ENCODE peak calls at places on chromosomes 16 and 17, in five cellular contexts. L, Y, B, A and V are unnamed samples.

GRCh38 chr17:66301864-66302741 is at the start of gene PRKCA:
- DNase-seq in L (no peak), Y (peak), B (peak), A (peak), V (peak)

GRCh38 chr17:75012320-75013076 is at the start of gene MRPL58:
- DNase-seq in L (peak), Y (peak), B (peak), A (peak), V (peak)

GRCh38 chr17:43578699-43579569 is 32.8 kb upstream of the ETV4 start:
- DNase-seq in L (peak), Y (no peak), B (peak), A (no peak), V (no peak)

GRCh38 chr17:78972507-78973105 is 7.1 kb downstream of the LGALS3BP start:
- DNase-seq in L (no peak), Y (no peak), B (no peak), A (no peak), V (no peak)

GRCh38 chr17:360141-360705 is 7.6 kb upstream of the RPH3AL start:
- DNase-seq in L (no peak), Y (no peak), B (no peak), A (no peak), V (no peak)

GRCh38 chr16:65534121-65534528 is 412.3 kb upstream of the CDH11 start:
- DNase-seq in L (no peak), Y (no peak), B (no peak), A (no peak), V (no peak)

GRCh38 chr16:1470543-1471251 is 4.1 kb downstream of the CLCN7 start:
- DNase-seq in L (no peak), Y (peak), B (no peak), A (peak), V (no peak)

GRCh38 chr16:4409081-4409932 is 7.1 kb downstream of the CORO7 start:
- DNase-seq in L (no peak), Y (no peak), B (no peak), A (peak), V (no peak)

GRCh38 chr17:1764274-1764673 is 2.4 kb downstream of the SERPINF1 start:
- DNase-seq in L (no peak), Y (no peak), B (no peak), A (no peak), V (no peak)

GRCh38 chr17:78242024-78242742 is 10.8 kb downstream of the TMEM235 start:
- DNase-seq in L (peak), Y (peak), B (no peak), A (no peak), V (no peak)

DNA sequence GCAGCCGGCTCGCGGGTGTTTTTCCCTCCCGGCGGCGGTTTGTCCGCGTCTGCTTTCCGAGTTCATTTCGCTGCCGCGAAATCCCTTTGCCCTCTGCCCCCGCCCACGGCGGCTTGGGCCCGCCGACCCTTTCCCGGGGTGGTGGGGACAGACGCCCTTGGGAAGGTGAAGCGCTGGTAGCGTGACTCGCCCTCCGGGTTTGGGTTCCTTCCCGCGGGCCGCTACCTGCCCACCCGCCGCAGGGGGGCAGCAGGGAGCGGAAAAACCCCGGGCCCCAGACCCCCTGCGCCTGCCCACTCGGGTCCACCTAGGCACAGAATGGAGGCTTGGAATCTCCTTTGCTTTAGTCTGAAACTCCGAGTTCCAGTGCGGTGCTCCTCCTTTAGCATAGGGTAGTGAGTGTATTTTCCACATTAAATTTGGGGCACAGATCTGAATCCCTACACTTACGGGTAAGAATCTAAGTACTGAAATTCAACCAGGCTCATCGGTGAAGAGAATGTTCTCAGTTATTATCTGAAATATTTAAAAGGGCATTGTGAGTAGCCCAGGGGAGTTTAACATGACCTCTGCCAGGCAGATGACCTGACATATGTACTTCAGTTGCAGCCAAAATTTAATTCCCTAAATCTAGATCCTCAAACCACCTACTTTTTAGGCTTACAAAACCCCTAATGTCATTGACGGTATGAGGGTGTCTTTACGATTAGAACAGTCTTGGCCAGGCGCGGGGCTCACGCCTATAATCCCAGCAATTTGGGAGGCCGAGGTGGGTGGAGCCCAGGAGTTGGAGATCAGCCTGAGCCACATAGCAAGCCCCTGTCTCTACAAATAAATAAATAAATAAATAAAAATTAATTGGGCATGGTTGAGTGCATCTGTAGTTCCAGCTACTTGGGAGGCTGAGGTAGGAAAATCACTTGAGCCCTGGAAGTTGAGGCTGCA is 1.0 kb downstream of the NME2 start:
- DNase-seq in L (no peak), Y (peak), B (peak), A (peak), V (peak)
- TF ChIP-seq POLR2A in L (no peak), Y (peak), B (no peak), A (no peak), V (no peak)

GRCh38 chr16:83886199-83886971 is 12.5 kb upstream of the MLYCD start:
- DNase-seq in L (no peak), Y (no peak), B (no peak), A (no peak), V (no peak)

GRCh38 chr16:83887564-83887963 is 11.4 kb upstream of the MLYCD start:
- DNase-seq in L (no peak), Y (no peak), B (no peak), A (no peak), V (no peak)

GRCh38 chr16:83887088-83887487 is 11.8 kb upstream of the MLYCD start:
- DNase-seq in L (no peak), Y (peak), B (no peak), A (no peak), V (no peak)

GRCh38 chr16:83878838-83879237 is 20.1 kb upstream of the MLYCD start:
- DNase-seq in L (no peak), Y (peak), B (no peak), A (no peak), V (no peak)

DNA sequence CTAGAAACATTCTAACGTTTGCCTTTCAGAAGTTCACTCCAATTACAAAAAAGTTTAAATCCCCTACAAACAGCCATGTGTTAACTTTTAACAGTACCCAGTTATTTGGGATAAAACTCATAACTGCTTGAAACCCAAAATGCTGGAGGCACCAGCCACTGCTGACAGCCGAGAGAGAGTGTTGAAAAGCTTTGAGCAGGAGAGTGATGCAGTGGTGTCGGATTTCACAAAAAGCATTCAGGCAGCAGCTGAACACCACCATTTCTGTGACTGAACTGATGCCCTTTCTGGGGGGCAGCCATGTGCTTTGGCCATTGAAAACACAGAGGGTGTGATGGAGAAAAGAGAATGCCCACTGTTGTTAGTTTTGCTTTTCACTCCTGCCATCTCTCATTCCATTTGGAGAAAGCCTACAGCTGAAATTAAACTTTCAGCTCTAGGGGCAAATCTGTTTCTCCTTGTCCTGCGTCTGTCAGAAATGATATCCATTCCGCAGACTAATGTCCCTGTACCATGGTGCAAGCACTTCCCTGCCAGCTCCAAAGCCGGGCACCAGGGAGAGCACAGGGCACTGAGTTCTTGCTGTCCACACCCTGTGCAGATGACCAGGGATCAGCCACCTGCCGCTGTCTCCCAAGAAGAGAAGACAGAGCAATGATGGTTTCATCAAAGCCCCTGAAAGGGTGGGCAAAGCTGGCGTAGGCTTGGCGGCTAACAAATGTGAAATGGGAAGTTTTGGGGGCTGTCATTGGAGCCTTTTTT is 16.6 kb upstream of the MLYCD start:
- DNase-seq in L (no peak), Y (no peak), B (no peak), A (no peak), V (no peak)
- TF ChIP-seq TAF1 in L (no peak), Y (no peak), B (no peak), A (peak), V (no peak)

GRCh38 chr17:71447644-71448043 is 673.2 kb upstream of the SOX9 start:
- DNase-seq in L (no peak), Y (no peak), B (no peak), A (no peak), V (no peak)
- TF ChIP-seq POLR2A in L (no peak), Y (no peak), B (no peak), A (no peak), V (no peak)

DNA sequence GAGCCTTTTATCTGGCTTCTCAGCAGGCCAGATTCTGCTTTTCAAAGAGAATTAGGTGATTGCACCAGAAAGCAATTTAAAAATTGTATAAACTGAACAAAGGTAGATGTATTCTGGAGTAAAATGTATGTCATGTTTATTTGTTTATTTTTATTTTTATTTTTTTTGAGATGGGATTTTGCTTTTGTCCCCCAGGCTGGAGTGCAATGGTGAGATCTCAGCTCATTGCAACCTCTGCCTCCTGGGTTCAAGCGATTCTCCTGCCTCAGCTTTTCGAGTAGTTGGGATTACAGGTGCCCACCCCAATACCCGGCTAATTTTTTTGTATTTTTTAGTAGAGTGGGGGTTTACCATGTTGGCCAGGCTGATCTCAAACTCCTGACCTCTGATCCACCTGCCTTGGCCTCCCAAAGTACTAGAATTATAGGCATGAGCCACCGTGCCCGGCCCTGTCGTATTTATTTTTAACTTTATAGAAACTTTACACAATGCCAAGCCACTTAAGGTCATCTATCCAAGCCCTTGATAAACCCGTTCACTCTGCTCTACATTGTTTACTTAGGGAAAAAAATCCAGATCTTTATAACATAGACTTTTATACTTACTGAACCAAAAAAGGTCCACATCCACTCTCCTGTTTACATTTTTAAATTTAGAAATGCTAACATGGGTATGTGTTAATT is 22.7 kb upstream of the GOT2 start:
- DNase-seq in L (no peak), Y (no peak), B (no peak), A (no peak), V (no peak)
- TF ChIP-seq TAF1 in L (no peak), Y (no peak), B (no peak), A (no peak), V (no peak)

GRCh38 chr17:16915752-16916556 is 56.0 kb downstream of the TNFRSF13B start:
- DNase-seq in L (peak), Y (peak), B (peak), A (peak), V (peak)
- TF ChIP-seq POLR2A in L (no peak), Y (no peak), B (no peak), A (no peak), V (no peak)